ENCODE peak calls at places on chromosomes 5 and 9, in six cellular contexts. One of them, this sample, is unnamed.

GRCh38 chr5:147140558-147140957 is 94.3 kb upstream of the STK32A start:
- DNase-seq in endothelial cell: no peak
- DNase-seq in right lobe of liver: no peak
- DNase-seq in GM06990: no peak
- DNase-seq in fibroblast of the aortic adventitia: no peak
- DNase-seq in foreskin fibroblast: no peak
- DNase-seq in this sample: no peak

GRCh38 chr5:88509403-88509802 is 240.8 kb upstream of the TMEM161B start:
- DNase-seq in right lobe of liver: no peak
- DNase-seq in GM06990: no peak
- DNase-seq in fibroblast of the aortic adventitia: no peak
- DNase-seq in endothelial cell: no peak
- DNase-seq in foreskin fibroblast: no peak
- DNase-seq in this sample: no peak

GRCh38 chr9:109619310-109619709 is 121.2 kb upstream of the PTPN3 start:
- DNase-seq in fibroblast of the aortic adventitia: no peak
- DNase-seq in endothelial cell: no peak
- DNase-seq in foreskin fibroblast: no peak
- DNase-seq in GM06990: no peak
- DNase-seq in right lobe of liver: no peak
- DNase-seq in this sample: no peak

GRCh38 chr5:116577064-116577788 is 2.6 kb upstream of the SEMA6A start:
- DNase-seq in fibroblast of the aortic adventitia: no peak
- DNase-seq in right lobe of liver: no peak
- DNase-seq in GM06990: peak
- DNase-seq in endothelial cell: no peak
- DNase-seq in foreskin fibroblast: no peak
- DNase-seq in this sample: no peak

GRCh38 chr9:37061763-37062162 is 27.7 kb upstream of the PAX5 start:
- DNase-seq in foreskin fibroblast: no peak
- DNase-seq in fibroblast of the aortic adventitia: peak
- DNase-seq in GM06990: no peak
- DNase-seq in right lobe of liver: no peak
- DNase-seq in endothelial cell: no peak
- DNase-seq in this sample: peak

GRCh38 chr9:108535526-108535925 is 320.3 kb downstream of the ACTL7B start:
- DNase-seq in right lobe of liver: no peak
- DNase-seq in fibroblast of the aortic adventitia: no peak
- DNase-seq in foreskin fibroblast: no peak
- DNase-seq in GM06990: no peak
- DNase-seq in endothelial cell: peak
- DNase-seq in this sample: no peak

GRCh38 chr5:119470851-119471451 is 18.7 kb downstream of the HSD17B4 start:
- DNase-seq in fibroblast of the aortic adventitia: peak
- DNase-seq in endothelial cell: peak
- DNase-seq in right lobe of liver: no peak
- DNase-seq in foreskin fibroblast: peak
- DNase-seq in GM06990: peak
- DNase-seq in this sample: no peak

GRCh38 chr5:65292196-65292595 is 189.5 kb downstream of the ADAMTS6 start:
- DNase-seq in fibroblast of the aortic adventitia: peak
- DNase-seq in right lobe of liver: no peak
- DNase-seq in foreskin fibroblast: no peak
- DNase-seq in GM06990: no peak
- DNase-seq in endothelial cell: no peak
- DNase-seq in this sample: no peak

GRCh38 chr5:88854769-88855168 is 28.2 kb downstream of the MEF2C start:
- DNase-seq in endothelial cell: no peak
- DNase-seq in right lobe of liver: no peak
- DNase-seq in fibroblast of the aortic adventitia: no peak
- DNase-seq in foreskin fibroblast: no peak
- DNase-seq in GM06990: no peak
- DNase-seq in this sample: no peak

GRCh38 chr5:36403601-36404311 is 102.1 kb upstream of the RANBP3L start:
- DNase-seq in GM06990: no peak
- DNase-seq in fibroblast of the aortic adventitia: peak
- DNase-seq in foreskin fibroblast: peak
- DNase-seq in endothelial cell: no peak
- DNase-seq in right lobe of liver: no peak
- DNase-seq in this sample: peak

GRCh38 chr5:134226441-134227192 is 744 bp upstream of the PPP2CA start:
- DNase-seq in GM06990: no peak
- DNase-seq in right lobe of liver: no peak
- DNase-seq in fibroblast of the aortic adventitia: peak
- DNase-seq in foreskin fibroblast: no peak
- DNase-seq in endothelial cell: no peak
- DNase-seq in this sample: no peak

GRCh38 chr9:14868772-14869583 is 41.2 kb downstream of the FREM1 start:
- DNase-seq in right lobe of liver: no peak
- DNase-seq in endothelial cell: no peak
- DNase-seq in foreskin fibroblast: no peak
- DNase-seq in GM06990: no peak
- DNase-seq in fibroblast of the aortic adventitia: no peak
- DNase-seq in this sample: no peak

GRCh38 chr5:170623576-170624181 is 119.9 kb downstream of the KCNIP1 start:
- DNase-seq in fibroblast of the aortic adventitia: peak
- DNase-seq in endothelial cell: peak
- DNase-seq in right lobe of liver: peak
- DNase-seq in GM06990: peak
- DNase-seq in foreskin fibroblast: peak
- DNase-seq in this sample: peak

GRCh38 chr5:138654281-138654867 is 79.2 kb upstream of the HSPA9 start:
- DNase-seq in GM06990: peak
- DNase-seq in endothelial cell: no peak
- DNase-seq in fibroblast of the aortic adventitia: no peak
- DNase-seq in right lobe of liver: no peak
- DNase-seq in foreskin fibroblast: peak
- DNase-seq in this sample: no peak

GRCh38 chr5:102663771-102664530 is 91.2 kb upstream of the PAM start:
- DNase-seq in right lobe of liver: no peak
- DNase-seq in endothelial cell: no peak
- DNase-seq in GM06990: no peak
- DNase-seq in fibroblast of the aortic adventitia: peak
- DNase-seq in foreskin fibroblast: no peak
- DNase-seq in this sample: no peak

GRCh38 chr9:23596913-23597634 is 229.0 kb downstream of the ELAVL2 start:
- DNase-seq in fibroblast of the aortic adventitia: no peak
- DNase-seq in endothelial cell: no peak
- DNase-seq in GM06990: no peak
- DNase-seq in foreskin fibroblast: no peak
- DNase-seq in right lobe of liver: no peak
- DNase-seq in this sample: no peak

GRCh38 chr5:137648361-137648760 is 87.5 kb downstream of the KLHL3 start:
- DNase-seq in GM06990: no peak
- DNase-seq in endothelial cell: no peak
- DNase-seq in fibroblast of the aortic adventitia: no peak
- DNase-seq in right lobe of liver: no peak
- DNase-seq in foreskin fibroblast: no peak
- DNase-seq in this sample: no peak

GRCh38 chr9:121498487-121499176 is 1.0 kb downstream of the GGTA1 start:
- DNase-seq in endothelial cell: peak
- DNase-seq in fibroblast of the aortic adventitia: peak
- DNase-seq in foreskin fibroblast: peak
- DNase-seq in right lobe of liver: peak
- DNase-seq in GM06990: peak
- DNase-seq in this sample: no peak

GRCh38 chr9:76302947-76303550 is 91.2 kb downstream of the RFK start:
- DNase-seq in right lobe of liver: no peak
- DNase-seq in endothelial cell: no peak
- DNase-seq in foreskin fibroblast: peak
- DNase-seq in fibroblast of the aortic adventitia: peak
- DNase-seq in GM06990: no peak
- DNase-seq in this sample: peak

GRCh38 chr5:44774279-44774880 is 34.4 kb upstream of the MRPS30 start:
- DNase-seq in GM06990: no peak
- DNase-seq in fibroblast of the aortic adventitia: peak
- DNase-seq in endothelial cell: no peak
- DNase-seq in foreskin fibroblast: peak
- DNase-seq in right lobe of liver: no peak
- DNase-seq in this sample: no peak

GRCh38 chr9:89701221-89701798 is 96.5 kb downstream of the GADD45G start:
- DNase-seq in right lobe of liver: no peak
- DNase-seq in fibroblast of the aortic adventitia: no peak
- DNase-seq in endothelial cell: no peak
- DNase-seq in foreskin fibroblast: no peak
- DNase-seq in GM06990: peak
- DNase-seq in this sample: no peak

GRCh38 chr9:4305586-4305985 is 5.7 kb upstream of the GLIS3 start:
- DNase-seq in foreskin fibroblast: no peak
- DNase-seq in fibroblast of the aortic adventitia: no peak
- DNase-seq in GM06990: no peak
- DNase-seq in endothelial cell: no peak
- DNase-seq in right lobe of liver: no peak
- DNase-seq in this sample: no peak

GRCh38 chr9:111356567-111357244 is 26.7 kb upstream of the OR2K2 start:
- DNase-seq in fibroblast of the aortic adventitia: peak
- DNase-seq in foreskin fibroblast: peak
- DNase-seq in right lobe of liver: no peak
- DNase-seq in endothelial cell: no peak
- DNase-seq in GM06990: no peak
- DNase-seq in this sample: no peak

GRCh38 chr9:108568093-108568492 is 287.7 kb downstream of the ACTL7B start:
- DNase-seq in foreskin fibroblast: no peak
- DNase-seq in fibroblast of the aortic adventitia: no peak
- DNase-seq in GM06990: no peak
- DNase-seq in right lobe of liver: no peak
- DNase-seq in endothelial cell: no peak
- DNase-seq in this sample: no peak

GRCh38 chr5:39835371-39835770 is 410.6 kb upstream of the DAB2 start:
- DNase-seq in endothelial cell: no peak
- DNase-seq in foreskin fibroblast: no peak
- DNase-seq in right lobe of liver: no peak
- DNase-seq in GM06990: no peak
- DNase-seq in fibroblast of the aortic adventitia: no peak
- DNase-seq in this sample: no peak

GRCh38 chr5:76414788-76415187 is 11.7 kb downstream of the IQGAP2 start:
- DNase-seq in right lobe of liver: no peak
- DNase-seq in foreskin fibroblast: no peak
- DNase-seq in fibroblast of the aortic adventitia: no peak
- DNase-seq in GM06990: no peak
- DNase-seq in endothelial cell: no peak
- DNase-seq in this sample: no peak

GRCh38 chr9:129162901-129163670 is 15.0 kb downstream of the IER5L start:
- DNase-seq in endothelial cell: no peak
- DNase-seq in fibroblast of the aortic adventitia: no peak
- DNase-seq in foreskin fibroblast: no peak
- DNase-seq in right lobe of liver: no peak
- DNase-seq in GM06990: no peak
- DNase-seq in this sample: no peak

GRCh38 chr5:93915142-93915553 is 173.7 kb upstream of the POU5F2 start:
- DNase-seq in right lobe of liver: no peak
- DNase-seq in foreskin fibroblast: peak
- DNase-seq in endothelial cell: no peak
- DNase-seq in fibroblast of the aortic adventitia: peak
- DNase-seq in GM06990: no peak
- DNase-seq in this sample: no peak

GRCh38 chr9:88396836-88397577 is 8.8 kb downstream of the SPIN1 start:
- DNase-seq in fibroblast of the aortic adventitia: peak
- DNase-seq in foreskin fibroblast: no peak
- DNase-seq in GM06990: no peak
- DNase-seq in endothelial cell: no peak
- DNase-seq in right lobe of liver: no peak
- DNase-seq in this sample: no peak

GRCh38 chr9:128007566-128008138 is 26.9 kb upstream of the EEIG1 start:
- DNase-seq in endothelial cell: peak
- DNase-seq in GM06990: peak
- DNase-seq in right lobe of liver: peak
- DNase-seq in fibroblast of the aortic adventitia: peak
- DNase-seq in foreskin fibroblast: peak
- DNase-seq in this sample: peak
- TF ChIP-seq CTCF in endothelial cell: no peak
- TF ChIP-seq CTCF in GM06990: no peak
- TF ChIP-seq CTCF in right lobe of liver: no peak
- TF ChIP-seq CTCF in fibroblast of the aortic adventitia: no peak
- TF ChIP-seq CTCF in foreskin fibroblast: no peak
- TF ChIP-seq CTCF in this sample: no peak

DNA sequence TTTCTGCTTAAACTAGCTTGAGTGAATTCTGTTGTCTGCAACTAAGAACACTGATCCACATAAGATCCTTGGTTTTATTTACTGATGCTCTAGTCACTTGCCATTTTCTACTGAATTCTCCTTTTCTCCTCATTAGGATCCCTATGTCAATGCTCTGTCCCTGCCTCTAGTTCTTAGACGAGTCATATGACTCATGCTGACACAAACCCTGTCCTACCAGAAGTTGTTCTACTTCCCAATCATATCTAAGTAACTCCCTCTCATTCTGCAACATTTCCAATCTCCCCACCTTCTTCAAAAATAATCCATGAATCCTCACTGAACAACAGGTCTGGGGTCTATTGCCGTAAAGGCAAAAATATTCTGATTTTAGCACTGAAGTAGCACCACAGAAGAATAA is 47.1 kb upstream of the DMRT1 start:
- DNase-seq in right lobe of liver: no peak
- DNase-seq in fibroblast of the aortic adventitia: no peak
- DNase-seq in foreskin fibroblast: no peak
- DNase-seq in endothelial cell: no peak
- DNase-seq in GM06990: no peak
- DNase-seq in this sample: no peak
- TF ChIP-seq CTCF in right lobe of liver: no peak
- TF ChIP-seq CTCF in fibroblast of the aortic adventitia: no peak
- TF ChIP-seq CTCF in foreskin fibroblast: no peak
- TF ChIP-seq CTCF in endothelial cell: no peak
- TF ChIP-seq CTCF in GM06990: no peak
- TF ChIP-seq CTCF in this sample: no peak

DNA sequence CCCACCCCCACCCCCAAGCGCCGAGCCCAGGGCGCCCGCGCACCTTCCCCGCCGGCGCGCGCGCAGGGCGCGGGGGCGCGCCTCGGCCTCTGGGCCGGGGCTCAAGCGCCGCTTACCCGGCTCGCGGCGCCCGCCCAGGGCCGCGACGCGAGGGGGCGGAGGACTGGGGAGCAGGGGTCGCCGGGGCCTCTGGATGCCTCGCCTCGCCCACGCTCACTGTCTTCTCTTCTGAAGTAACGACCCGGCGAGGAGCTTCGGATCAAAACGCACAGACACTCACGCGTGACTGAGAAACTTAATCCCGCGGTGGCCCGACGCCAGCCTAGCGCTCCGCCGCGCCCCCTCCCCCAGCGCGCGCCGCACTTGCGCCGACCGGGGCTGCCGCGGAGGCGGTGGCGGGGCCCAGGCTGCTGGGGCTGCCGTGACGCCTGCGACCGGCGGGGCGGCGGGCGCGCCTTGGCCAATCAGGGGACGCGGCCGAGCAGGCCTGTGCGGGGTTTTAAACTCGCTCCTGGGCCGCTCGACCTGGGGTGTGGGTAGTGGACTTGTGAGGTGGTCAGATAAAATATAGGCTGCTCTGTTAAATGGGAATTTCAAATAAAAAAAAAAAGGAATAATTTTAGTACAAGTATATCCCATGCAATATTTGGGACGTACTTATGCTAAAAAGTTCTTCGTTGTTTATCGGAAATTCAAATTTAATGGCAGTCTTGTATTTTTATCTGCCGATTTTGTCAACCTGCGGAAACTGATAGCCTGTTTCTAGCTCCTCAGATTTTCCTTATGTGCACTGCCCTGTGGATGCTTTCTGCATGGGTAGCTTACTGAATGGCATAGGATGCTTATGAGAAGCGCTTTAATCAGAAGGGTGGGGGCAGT is at the start of gene MPDZ:
- DNase-seq in GM06990: no peak
- DNase-seq in endothelial cell: peak
- DNase-seq in foreskin fibroblast: peak
- DNase-seq in right lobe of liver: peak
- DNase-seq in fibroblast of the aortic adventitia: peak
- DNase-seq in this sample: no peak
- TF ChIP-seq CTCF in GM06990: no peak
- TF ChIP-seq CTCF in endothelial cell: no peak
- TF ChIP-seq CTCF in foreskin fibroblast: no peak
- TF ChIP-seq CTCF in right lobe of liver: peak
- TF ChIP-seq CTCF in fibroblast of the aortic adventitia: no peak
- TF ChIP-seq CTCF in this sample: no peak

GRCh38 chr5:96896806-96897205 is 20.5 kb downstream of the ERAP2 start:
- DNase-seq in right lobe of liver: no peak
- DNase-seq in fibroblast of the aortic adventitia: no peak
- DNase-seq in GM06990: peak
- DNase-seq in endothelial cell: no peak
- DNase-seq in foreskin fibroblast: no peak
- DNase-seq in this sample: peak
- TF ChIP-seq CTCF in right lobe of liver: no peak
- TF ChIP-seq CTCF in fibroblast of the aortic adventitia: no peak
- TF ChIP-seq CTCF in GM06990: peak
- TF ChIP-seq CTCF in endothelial cell: no peak
- TF ChIP-seq CTCF in foreskin fibroblast: no peak
- TF ChIP-seq CTCF in this sample: no peak